ENCODE peak calls at places on chromosomes 7 and 10, in five cellular contexts. One of them, this sample, is unnamed.

GRCh38 chr10:1241973-1242935 is 186.1 kb downstream of the WDR37 start:
- DNase-seq in astrocyte of the cerebellum: no peak
- DNase-seq in ACHN: no peak
- DNase-seq in AML-193: no peak
- DNase-seq in MM.1S: no peak
- DNase-seq in this sample: no peak

GRCh38 chr10:96670786-96671185 is 49.5 kb downstream of the PIK3AP1 start:
- DNase-seq in astrocyte of the cerebellum: no peak
- DNase-seq in ACHN: no peak
- DNase-seq in AML-193: no peak
- DNase-seq in MM.1S: no peak
- DNase-seq in this sample: no peak

GRCh38 chr7:94049615-94050014 is 45.5 kb upstream of the BET1 start:
- DNase-seq in astrocyte of the cerebellum: no peak
- DNase-seq in ACHN: no peak
- DNase-seq in AML-193: no peak
- DNase-seq in MM.1S: no peak
- DNase-seq in this sample: no peak

GRCh38 chr10:79602953-79603352 is 7.8 kb upstream of the SFTPA1 start:
- DNase-seq in astrocyte of the cerebellum: no peak
- DNase-seq in ACHN: no peak
- DNase-seq in AML-193: no peak
- DNase-seq in MM.1S: peak; percentile 49
- DNase-seq in this sample: no peak

GRCh38 chr7:34108150-34108549 is 202.8 kb downstream of the BMPER start:
- DNase-seq in astrocyte of the cerebellum: no peak
- DNase-seq in ACHN: no peak
- DNase-seq in AML-193: no peak
- DNase-seq in MM.1S: no peak
- DNase-seq in this sample: no peak

GRCh38 chr7:96547371-96547811 is 162.3 kb downstream of the SEM1 start:
- DNase-seq in astrocyte of the cerebellum: no peak
- DNase-seq in ACHN: no peak
- DNase-seq in AML-193: no peak
- DNase-seq in MM.1S: no peak
- DNase-seq in this sample: no peak

GRCh38 chr10:112246-112645 is 23.0 kb upstream of the ZMYND11 start:
- DNase-seq in astrocyte of the cerebellum: no peak
- DNase-seq in ACHN: peak; percentile 34
- DNase-seq in AML-193: no peak
- DNase-seq in MM.1S: no peak
- DNase-seq in this sample: no peak

GRCh38 chr7:96219382-96220130 is 102.3 kb downstream of the SLC25A13 start:
- DNase-seq in astrocyte of the cerebellum: peak; percentile 24
- DNase-seq in ACHN: peak; percentile 80
- DNase-seq in AML-193: no peak
- DNase-seq in MM.1S: no peak
- DNase-seq in this sample: no peak

GRCh38 chr10:103765981-103766380 is 89.4 kb downstream of the SH3PXD2A start:
- DNase-seq in astrocyte of the cerebellum: no peak
- DNase-seq in ACHN: peak; percentile 66
- DNase-seq in AML-193: no peak
- DNase-seq in MM.1S: peak; percentile 77
- DNase-seq in this sample: no peak

GRCh38 chr10:78981257-78981969 is 87.4 kb upstream of the ZMIZ1 start:
- DNase-seq in astrocyte of the cerebellum: no peak
- DNase-seq in ACHN: no peak
- DNase-seq in AML-193: no peak
- DNase-seq in MM.1S: peak; percentile 63
- DNase-seq in this sample: no peak

GRCh38 chr7:72493850-72494661 is 81.9 kb upstream of the CALN1 start:
- DNase-seq in astrocyte of the cerebellum: peak; percentile 28
- DNase-seq in ACHN: peak; percentile 58
- DNase-seq in AML-193: peak; percentile 1
- DNase-seq in MM.1S: peak; percentile 66
- DNase-seq in this sample: peak; percentile 45

GRCh38 chr7:134954197-134955082 is 31.9 kb upstream of the AGBL3 start:
- DNase-seq in astrocyte of the cerebellum: no peak
- DNase-seq in ACHN: peak; percentile 65
- DNase-seq in AML-193: peak; percentile 61
- DNase-seq in MM.1S: peak; percentile 82
- DNase-seq in this sample: peak; percentile 1

GRCh38 chr7:29564455-29565185 is 985 bp downstream of the PRR15 start:
- DNase-seq in astrocyte of the cerebellum: no peak
- DNase-seq in ACHN: peak; percentile 69
- DNase-seq in AML-193: peak; percentile 70
- DNase-seq in MM.1S: peak; percentile 89
- DNase-seq in this sample: peak; percentile 31

GRCh38 chr7:33757563-33758165 is 147.7 kb upstream of the BMPER start:
- DNase-seq in astrocyte of the cerebellum: peak; percentile 47
- DNase-seq in ACHN: peak; percentile 58
- DNase-seq in AML-193: peak; percentile 46
- DNase-seq in MM.1S: peak; percentile 49
- DNase-seq in this sample: no peak

GRCh38 chr10:90193240-90193985 is 492.0 kb downstream of the KIF20B start:
- DNase-seq in astrocyte of the cerebellum: no peak
- DNase-seq in ACHN: no peak
- DNase-seq in AML-193: no peak
- DNase-seq in MM.1S: no peak
- DNase-seq in this sample: no peak

GRCh38 chr7:50818324-50818723 is 35.6 kb upstream of the GRB10 start:
- DNase-seq in astrocyte of the cerebellum: no peak
- DNase-seq in ACHN: no peak
- DNase-seq in AML-193: no peak
- DNase-seq in MM.1S: no peak
- DNase-seq in this sample: no peak

This sample was measured in GDM1.